ENCODE peak calls at places on chromosomes 1 and 21, in seven cellular contexts. H, V, S, W, P, U and G are unnamed samples.

GRCh38 chr1:53669511-53670191 is 69.3 kb downstream of the GLIS1 start:
- DNase-seq in S (no peak), V (no peak), H (peak; percentile 79), W (no peak), U (no peak), P (no peak), G (no peak)

GRCh38 chr1:3890389-3891328 is 9.4 kb downstream of the C1orf174 start:
- DNase-seq in S (no peak), U (no peak), P (no peak), W (no peak), V (no peak), H (no peak), G (no peak)

GRCh38 chr1:85334962-85335361 is 58.5 kb upstream of the BCL10 start:
- DNase-seq in S (peak; percentile 37), P (no peak), V (no peak), U (no peak), W (no peak), H (peak; percentile 83), G (no peak)

GRCh38 chr1:2894381-2895041 is 93.0 kb upstream of the TTC34 start:
- DNase-seq in H (no peak), V (no peak), S (peak; percentile 18), P (no peak), U (no peak), W (no peak), G (no peak)

GRCh38 chr21:44925027-44925755 is 4.5 kb upstream of the ITGB2 start:
- DNase-seq in U (no peak), S (no peak), W (no peak), P (no peak), V (no peak), H (peak; percentile 36), G (no peak)

GRCh38 chr1:86205741-86206140 is 49.2 kb upstream of the COL24A1 start:
- DNase-seq in V (no peak), S (no peak), W (no peak), P (no peak), H (peak; percentile 70), U (no peak), G (no peak)

GRCh38 chr1:245804696-245805095 is 649.9 kb downstream of the KIF26B start:
- DNase-seq in V (no peak), H (peak; percentile 10), U (no peak), P (no peak), S (no peak), W (no peak), G (no peak)

GRCh38 chr1:235336903-235337302 is 8.5 kb downstream of the GGPS1 start:
- DNase-seq in W (peak; percentile 30), P (no peak), U (no peak), S (peak; percentile 64), V (no peak), H (no peak), G (no peak)

GRCh38 chr1:201537966-201538617 is 835 bp upstream of the NAV1 start:
- DNase-seq in P (no peak), W (no peak), V (no peak), U (no peak), S (no peak), H (no peak), G (no peak)

GRCh38 chr1:77218477-77219165 is 609 bp downstream of the PIGK start:
- DNase-seq in P (no peak), U (no peak), H (peak; percentile 19), W (no peak), V (no peak), S (peak; percentile 11), G (no peak)

GRCh38 chr1:41639332-41639936 is 155.0 kb upstream of the EDN2 start:
- DNase-seq in V (no peak), W (no peak), P (no peak), H (peak; percentile 85), S (no peak), U (no peak), G (no peak)

GRCh38 chr1:228059536-228060457 is 22.7 kb upstream of the ARF1 start:
- DNase-seq in S (no peak), H (no peak), U (no peak), W (peak; percentile 99), P (no peak), V (peak; percentile 100), G (peak; percentile 77)

GRCh38 chr1:67018574-67018973 is 35.4 kb downstream of the SLC35D1 start:
- DNase-seq in V (no peak), S (no peak), U (no peak), W (no peak), P (no peak), H (no peak), G (no peak)

GRCh38 chr1:145964328-145965118 is at the start of the genes ANKRD34A and POLR3GL:
- DNase-seq in U (peak; percentile 80), P (peak; percentile 98), V (peak; percentile 98), S (peak; percentile 98), H (peak; percentile 86), W (peak; percentile 98), G (peak; percentile 99)

DNA sequence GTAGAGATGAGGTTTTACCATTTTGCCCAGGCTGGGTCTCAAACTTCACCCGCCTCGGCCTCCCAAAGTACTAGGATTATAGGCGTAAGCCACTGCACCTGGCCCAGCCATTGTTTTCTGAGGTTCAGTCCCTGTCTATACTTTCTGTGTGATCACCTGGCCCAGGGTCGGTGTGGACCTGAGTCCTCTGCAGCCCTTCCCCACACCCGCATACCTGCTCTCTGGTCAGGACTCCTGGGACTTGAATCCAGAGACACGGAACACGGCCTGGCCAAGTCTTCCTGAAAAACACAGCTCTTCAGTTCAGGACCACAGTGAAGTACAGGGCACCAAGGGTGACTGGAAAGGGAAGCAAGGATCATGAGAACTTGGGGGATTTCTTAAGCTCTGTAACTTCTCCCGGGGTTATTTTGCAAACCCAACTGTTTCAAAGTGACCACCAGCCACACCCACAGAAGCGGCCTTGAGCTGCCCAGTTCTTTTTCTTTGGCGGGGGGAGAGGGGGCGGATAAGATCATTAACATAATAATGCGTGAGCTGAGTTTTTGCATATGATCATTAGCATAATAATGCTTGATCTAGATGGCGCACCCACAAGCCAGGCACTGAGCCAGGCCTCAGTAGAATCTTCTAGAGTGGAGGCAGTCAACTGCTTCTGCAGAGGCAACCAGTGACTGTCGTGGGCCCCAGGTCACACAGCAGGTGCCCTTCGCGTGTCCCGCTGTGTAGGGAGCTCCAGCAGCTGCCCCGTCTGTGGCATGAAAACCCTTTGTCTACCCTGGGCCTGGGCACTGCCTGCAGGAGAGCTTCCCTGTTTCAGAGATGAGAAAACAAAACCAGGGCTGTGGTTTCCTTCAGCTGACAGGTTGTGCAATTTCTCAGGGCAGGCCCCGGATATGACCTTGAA is 1.7 kb upstream of the NADK start:
- DNase-seq in P (peak; percentile 80), H (peak; percentile 49), V (peak; percentile 86), W (peak; percentile 81), S (peak; percentile 92), U (no peak), G (peak; percentile 81)
- H3K27ac ChIP-seq in P (no peak overlapping the region), H (no peak overlapping the region), V (peak overlapping the region; percentile 94), W (peak overlapping the region; percentile 83), S (peak overlapping the region; percentile 98), U (peak overlapping the region; percentile 96), G (peak overlapping the region; percentile 91)

DNA sequence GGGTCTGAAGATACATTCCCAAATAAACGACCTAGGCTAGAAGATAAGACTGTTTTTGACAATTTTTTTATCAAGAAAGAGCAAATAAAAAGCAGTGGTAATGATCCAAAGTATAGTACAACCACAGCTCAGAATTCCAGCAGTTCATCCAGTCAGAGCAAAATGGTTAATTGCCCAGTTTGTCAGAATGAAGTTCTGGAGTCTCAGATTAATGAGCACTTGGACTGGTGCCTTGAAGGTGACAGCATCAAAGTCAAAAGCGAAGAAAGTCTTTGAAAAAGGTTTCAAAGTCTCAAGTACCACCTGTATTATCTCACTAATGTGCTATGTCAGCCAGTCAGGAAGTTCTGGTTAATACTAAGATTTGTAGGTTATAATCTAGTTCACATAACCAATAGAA is 15.0 kb downstream of the SPRTN start:
- DNase-seq in W (no peak), H (no peak), U (no peak), S (no peak), P (no peak), V (no peak), G (no peak)
- H3K4me1 ChIP-seq in W (peaks cover 3% of the 10 kb centered on the region), H (peaks cover 5% of the 10 kb centered on the region), U (no peaks in the 10 kb centered on the region), S (no peaks in the 10 kb centered on the region), P (peaks cover 2% of the 10 kb centered on the region), V (no peaks in the 10 kb centered on the region), G (peaks cover 3% of the 10 kb centered on the region)

GRCh38 chr1:229213797-229214196 is 57.1 kb upstream of the RAB4A start:
- DNase-seq in S (no peak), U (no peak), P (no peak), H (no peak), V (no peak), W (no peak), G (no peak)

GRCh38 chr1:229221106-229222019 is 49.5 kb upstream of the RAB4A start:
- DNase-seq in V (peak; percentile 65), S (no peak), U (no peak), P (no peak), H (no peak), W (peak; percentile 90), G (no peak)

GRCh38 chr1:229220163-229220846 is 50.6 kb upstream of the RAB4A start:
- DNase-seq in W (no peak), S (no peak), P (no peak), H (no peak), V (no peak), U (no peak), G (no peak)

GRCh38 chr1:229218612-229219025 is 52.3 kb upstream of the RAB4A start:
- DNase-seq in V (no peak), W (no peak), P (no peak), H (no peak), S (no peak), U (no peak), G (no peak)

GRCh38 chr1:229217716-229218115 is 53.2 kb upstream of the RAB4A start:
- DNase-seq in P (no peak), H (no peak), V (no peak), W (no peak), U (no peak), S (no peak), G (no peak)
- TF ChIP-seq CTCF in P (no peak), H (no peak), V (no peak), W (no peak), U (no peak), S (no peak), G (no peak)

DNA sequence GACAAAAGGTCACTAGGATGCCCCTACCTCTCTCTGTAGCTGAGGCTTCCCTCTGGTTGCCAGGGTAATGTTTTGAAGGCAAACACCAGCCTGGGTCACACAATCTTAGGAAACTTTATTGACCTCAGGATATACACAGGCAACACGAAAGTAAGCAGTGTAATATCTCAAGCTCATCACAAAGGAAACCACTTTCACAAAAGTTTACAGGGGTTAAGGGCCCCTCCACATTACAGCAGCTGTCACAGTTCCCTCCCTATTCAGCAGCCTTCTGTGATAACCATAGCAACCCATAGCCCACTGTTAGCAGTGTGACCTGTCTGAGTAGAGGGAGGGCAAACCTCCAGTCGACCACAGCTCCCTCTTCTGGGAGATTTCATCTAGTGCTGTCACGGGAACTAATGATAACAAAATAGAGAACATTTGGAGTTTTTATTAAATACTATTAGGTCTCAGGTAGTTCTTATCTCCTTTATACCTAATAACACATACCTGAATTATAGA is 149.8 kb downstream of the PTPRC start:
- DNase-seq in V (no peak), W (peak; percentile 12), P (no peak), H (no peak), S (no peak), U (no peak), G (no peak)
- H3K27ac ChIP-seq in V (no peak overlapping the region), W (no peak overlapping the region), P (no peak overlapping the region), H (no peak overlapping the region), S (no peak overlapping the region), U (no peak overlapping the region), G (no peak overlapping the region)